ENCODE peak calls at places on chromosome 6, in five cellular contexts. K is H1, H is WTC11, X is A549, C is endothelial cell of umbilical vein. G is an unnamed sample.

GRCh38 chr6:46189726-46190125 is 18.9 kb upstream of the ENPP5 start:
- DNase-seq in K (no peak), C (no peak), X (no peak), H (no peak), G (no peak)

GRCh38 chr6:111661541-111662041 is 55.9 kb upstream of the TRAF3IP2 start:
- DNase-seq in K (peak; percentile 27), X (no peak), H (peak; percentile 68), C (no peak), G (no peak)

GRCh38 chr6:168417158-168417557 is 23.8 kb upstream of the SMOC2 start:
- DNase-seq in X (no peak), K (no peak), H (no peak), C (no peak), G (peak; percentile 12)

GRCh38 chr6:37904590-37904989 is 85.1 kb downstream of the ZFAND3 start:
- DNase-seq in H (no peak), X (no peak), K (no peak), C (peak; percentile 34), G (no peak)

GRCh38 chr6:128388380-128388779 is 132.0 kb downstream of the PTPRK start:
- DNase-seq in K (no peak), H (no peak), X (no peak), C (no peak), G (no peak)

GRCh38 chr6:158066161-158066781 is 84.6 kb downstream of the SYNJ2 start:
- DNase-seq in X (no peak), H (no peak), C (no peak), K (no peak), G (no peak)

GRCh38 chr6:107179004-107179403 is 63.7 kb upstream of the BEND3 start:
- DNase-seq in X (no peak), C (peak; percentile 30), H (peak; percentile 17), K (no peak), G (no peak)

GRCh38 chr6:63049216-63049615 is 162.1 kb upstream of the FKBP1C start:
- DNase-seq in X (no peak), H (no peak), C (no peak), K (no peak), G (no peak)

GRCh38 chr6:79813854-79814477 is 133.4 kb downstream of the ELOVL4 start:
- DNase-seq in K (peak; percentile 7), C (peak; percentile 73), H (peak; percentile 85), X (peak; percentile 8), G (peak; percentile 54)

GRCh38 chr6:20291764-20292227 is 79.5 kb upstream of the MBOAT1 start:
- DNase-seq in X (peak; percentile 28), H (peak; percentile 87), C (peak; percentile 78), K (peak; percentile 39), G (peak; percentile 75)

GRCh38 chr6:113447088-113447831 is 409.9 kb upstream of the MARCKS start:
- DNase-seq in X (no peak), H (no peak), C (peak; percentile 63), K (no peak), G (no peak)

GRCh38 chr6:52815167-52816092 is 11.8 kb upstream of the GSTA1 start:
- DNase-seq in X (peak; percentile 64), C (peak; percentile 14), H (peak; percentile 64), K (peak; percentile 34), G (peak; percentile 91)

GRCh38 chr6:166402582-166403277 is 20.0 kb upstream of the MPC1 start:
- DNase-seq in H (no peak), C (no peak), K (no peak), X (no peak), G (no peak)
- TF ChIP-seq JUN in H (no peak), C (no peak), K (no peak), X (no peak), G (no peak)

GRCh38 chr6:27295301-27296079 is 16.6 kb downstream of the POM121L2 start:
- DNase-seq in K (no peak), C (peak; percentile 37), H (peak; percentile 41), X (no peak), G (peak; percentile 79)
- TF ChIP-seq JUN in K (no peak), C (no peak), H (no peak), X (no peak), G (no peak)

GRCh38 chr6:136737343-136738177 is 54.7 kb downstream of the MAP3K5 start:
- DNase-seq in C (peak; percentile 70), X (no peak), K (no peak), H (no peak), G (no peak)
- TF ChIP-seq JUN in C (no peak), X (no peak), K (no peak), H (no peak), G (no peak)

GRCh38 chr6:151723152-151723551 is 84.3 kb upstream of the ESR1 start:
- DNase-seq in K (no peak), C (no peak), X (no peak), H (no peak), G (no peak)
- TF ChIP-seq JUN in K (no peak), C (no peak), X (no peak), H (no peak), G (no peak)

GRCh38 chr6:68339488-68339887 is 295.6 kb upstream of the ADGRB3 start:
- DNase-seq in C (no peak), X (no peak), K (no peak), H (no peak), G (no peak)
- TF ChIP-seq JUN in C (no peak), X (no peak), K (no peak), H (no peak), G (no peak)

DNA sequence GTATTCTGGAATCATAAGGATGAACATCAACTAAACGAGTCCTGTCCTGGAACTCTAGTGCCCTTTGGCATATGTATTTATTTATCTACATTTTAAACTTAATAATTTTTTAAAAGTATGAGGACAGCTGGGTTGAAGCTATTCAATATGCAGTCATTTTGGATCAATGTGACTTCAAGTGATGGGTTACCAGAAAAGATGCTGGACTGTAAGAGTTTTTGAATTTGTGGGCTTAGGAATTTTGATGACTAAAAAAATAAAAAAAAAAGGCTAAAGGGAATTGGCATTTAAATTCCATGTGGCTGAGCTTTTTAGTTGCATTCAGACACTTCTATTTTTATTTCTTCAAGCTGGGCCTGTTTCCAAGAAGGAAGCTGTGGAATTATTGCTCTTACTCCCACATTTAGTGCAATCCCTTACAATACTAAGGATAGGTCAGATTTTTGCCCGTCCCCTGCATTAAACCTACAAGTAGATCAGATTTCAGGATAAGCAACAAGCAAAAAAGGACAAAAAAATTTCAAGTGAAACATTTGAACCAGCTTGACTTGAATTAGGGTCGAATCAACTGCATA is 704.2 kb upstream of the CITED2 start:
- DNase-seq in H (no peak), X (no peak), K (no peak), C (peak; percentile 80), G (no peak)
- TF ChIP-seq JUN in H (no peak), X (no peak), K (no peak), C (no peak), G (no peak)

GRCh38 chr6:41941280-41942044 is at the start of gene CCND3:
- DNase-seq in C (peak; percentile 78), K (no peak), H (peak; percentile 81), X (peak; percentile 55), G (peak; percentile 85)

GRCh38 chr6:41939091-41939847 is 2.3 kb downstream of the CCND3 start:
- DNase-seq in C (no peak), H (peak; percentile 52), K (no peak), X (no peak), G (no peak)

GRCh38 chr6:41942045-41942851 is 640 bp upstream of the CCND3 start:
- DNase-seq in K (no peak), C (peak; percentile 71), X (no peak), H (no peak), G (no peak)

GRCh38 chr6:41939848-41940758 is 1.5 kb downstream of the CCND3 start:
- DNase-seq in K (no peak), X (no peak), H (peak; percentile 50), C (no peak), G (no peak)

GRCh38 chr6:41940759-41941279 is 789 bp downstream of the CCND3 start:
- DNase-seq in X (no peak), C (peak; percentile 30), H (peak; percentile 54), K (no peak), G (no peak)
- TF ChIP-seq JUN in X (no peak), C (no peak), H (no peak), K (no peak), G (no peak)

DNA sequence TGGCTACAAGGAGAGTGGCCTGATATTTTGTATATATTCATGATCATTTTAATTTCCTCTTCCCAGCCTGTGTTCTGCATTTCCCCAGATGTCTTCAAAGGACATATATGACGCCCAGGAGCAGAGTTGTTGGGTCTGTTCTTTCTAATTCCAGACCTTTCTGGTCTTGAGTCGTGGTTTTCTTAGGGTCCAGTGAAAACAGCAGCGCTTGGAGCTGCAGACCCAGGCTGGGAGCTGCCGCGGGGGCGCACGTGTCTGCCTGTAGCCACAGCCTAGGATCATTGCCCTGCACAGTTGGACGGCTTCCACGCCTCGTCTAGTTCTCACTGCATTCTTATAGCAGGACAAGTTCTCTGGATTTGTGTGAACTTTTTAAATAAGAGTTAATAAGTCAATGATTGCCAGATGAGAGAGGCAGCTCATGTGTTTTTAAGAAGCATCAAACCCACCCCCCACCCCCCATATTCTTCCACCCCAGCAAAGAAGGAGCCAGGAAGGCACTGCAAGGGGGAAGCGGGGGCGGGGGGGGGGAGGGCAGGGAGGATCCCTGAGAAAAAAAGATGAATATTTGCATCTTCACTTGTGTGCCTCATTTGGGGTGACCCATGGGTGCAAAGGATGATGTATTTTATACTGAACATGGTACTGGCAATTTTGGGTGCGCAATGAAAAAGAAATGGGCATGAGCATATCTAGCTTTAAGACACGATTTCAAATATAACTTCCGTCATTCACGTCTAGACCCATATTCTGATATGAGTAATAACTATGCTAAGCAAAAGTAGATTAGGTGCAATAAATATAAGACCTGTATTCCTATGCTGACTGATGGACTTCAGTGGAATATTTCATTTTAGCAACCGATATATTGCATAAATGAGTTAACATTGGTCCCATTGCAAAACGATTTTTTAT is 160.0 kb downstream of the TBXT start:
- DNase-seq in K (no peak), C (no peak), X (no peak), H (no peak), G (no peak)
- TF ChIP-seq JUN in K (no peak), C (no peak), X (no peak), H (no peak), G (no peak)

DNA sequence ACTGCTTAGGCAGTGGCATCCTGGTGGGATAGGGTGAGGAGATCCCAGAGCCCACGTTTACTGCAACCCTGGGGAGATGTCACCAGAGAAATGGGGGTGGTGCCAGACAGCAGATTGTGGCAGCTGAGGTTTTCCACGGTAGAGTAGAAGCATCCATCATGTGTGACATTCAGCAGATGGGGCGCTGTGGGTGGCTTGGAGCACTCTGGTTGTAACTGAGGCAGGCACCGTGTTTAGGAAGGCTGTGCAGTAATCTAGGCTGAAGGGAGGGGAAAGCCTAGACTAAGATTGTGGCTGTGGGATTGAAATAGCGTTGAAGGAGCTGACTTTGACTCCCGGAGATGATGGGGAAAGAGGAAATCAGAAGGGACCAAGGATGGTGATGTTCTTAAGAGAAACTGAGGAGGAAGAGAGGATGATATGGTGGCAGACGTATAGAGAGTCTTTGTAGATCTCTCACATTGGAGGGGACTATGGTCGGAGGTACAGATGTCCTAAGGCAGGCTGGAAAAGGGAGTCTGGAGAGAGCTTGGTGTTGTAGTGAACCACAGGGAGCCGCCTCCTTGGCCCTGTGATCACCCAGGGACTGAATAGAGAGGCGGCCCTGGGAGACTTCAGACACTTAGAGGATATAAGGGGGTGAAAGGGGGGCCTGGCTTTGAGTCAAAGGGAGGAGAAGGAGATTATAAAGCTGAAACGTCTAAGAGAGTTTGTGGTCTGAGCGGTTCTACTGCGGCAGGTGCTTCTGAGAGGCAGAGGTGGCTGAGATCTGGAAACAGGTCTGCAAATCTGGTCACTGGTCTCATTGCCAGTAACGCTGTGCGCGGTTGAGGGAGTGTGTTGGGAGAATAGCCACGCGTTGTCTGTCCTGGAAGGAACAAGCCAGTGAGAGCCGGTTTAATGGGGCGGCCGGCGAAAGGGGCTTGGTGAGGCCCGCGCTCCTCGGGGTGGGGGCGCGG is 792 bp upstream of the MICA start:
- DNase-seq in H (no peak), X (no peak), K (no peak), C (no peak), G (no peak)
- TF ChIP-seq JUN in H (no peak), X (no peak), K (no peak), C (no peak), G (no peak)

GRCh38 chr6:40352527-40353170 is 234.5 kb downstream of the LRFN2 start:
- DNase-seq in H (no peak), C (no peak), X (no peak), K (no peak), G (no peak)
- TF ChIP-seq JUN in H (no peak), C (no peak), X (no peak), K (no peak), G (no peak)